ENCODE peak calls at places on chromosomes 5 and 9, in six cellular contexts. P is ascending aorta, C is fibroblast of pulmonary artery, H is AG09309, D is tibial artery, S is epithelial cell of esophagus. A is an unnamed sample.

GRCh38 chr5:111511174-111512025 is 935 bp downstream of the STARD4 start:
- DNase-seq in P (no peak), C (peak), H (no peak), D (no peak), S (peak), A (no peak)

GRCh38 chr5:114977979-114978573 is 191.6 kb downstream of the TRIM36 start:
- DNase-seq in P (no peak), C (no peak), H (no peak), D (no peak), S (no peak), A (no peak)

GRCh38 chr5:94082405-94082804 is 341.0 kb upstream of the POU5F2 start:
- DNase-seq in P (no peak), C (no peak), H (no peak), D (no peak), S (no peak), A (no peak)

GRCh38 chr5:168553377-168554130 is 24.4 kb downstream of the FBLL1 start:
- DNase-seq in P (no peak), C (no peak), H (no peak), D (no peak), S (no peak), A (no peak)

GRCh38 chr9:116421006-116421538 is 266.0 kb upstream of the TRIM32 start:
- DNase-seq in P (no peak), C (peak), H (peak), D (no peak), S (peak), A (peak)

GRCh38 chr9:107638922-107639321 is 149.4 kb upstream of the KLF4 start:
- DNase-seq in P (peak), C (peak), H (peak), D (peak), S (no peak), A (peak)

GRCh38 chr9:98117984-98118639 is 910 bp downstream of the TRIM14 start:
- DNase-seq in P (no peak), C (peak), H (no peak), D (no peak), S (peak), A (no peak)

GRCh38 chr9:137550958-137551655 is 572 bp upstream of the MRPL41 start:
- DNase-seq in P (no peak), C (peak), H (no peak), D (no peak), S (no peak), A (peak)

GRCh38 chr9:17222932-17223331 is 88.1 kb downstream of the CNTLN start:
- DNase-seq in P (no peak), C (no peak), H (no peak), D (no peak), S (peak), A (no peak)

GRCh38 chr5:169307648-169308047 is 6.7 kb upstream of the SLIT3 start:
- DNase-seq in P (no peak), C (peak), H (no peak), D (no peak), S (no peak), A (no peak)

GRCh38 chr5:2153350-2153749 is 270.6 kb upstream of the IRX4 start:
- DNase-seq in P (no peak), C (no peak), H (no peak), D (no peak), S (no peak), A (no peak)

GRCh38 chr9:110029422-110029814 is 178.5 kb downstream of the C9orf152 start:
- DNase-seq in P (no peak), C (peak), H (peak), D (peak), S (peak), A (peak)

GRCh38 chr5:135066781-135067430 is 32.9 kb upstream of the PITX1 start:
- DNase-seq in P (no peak), C (no peak), H (no peak), D (no peak), S (no peak), A (no peak)

GRCh38 chr9:134966270-134966669 is 48.6 kb upstream of the FCN1 start:
- DNase-seq in P (no peak), C (no peak), H (no peak), D (peak), S (no peak), A (no peak)

GRCh38 chr5:7763621-7764072 is 87.3 kb downstream of the CFAP90 start:
- DNase-seq in P (no peak), C (no peak), H (no peak), D (no peak), S (no peak), A (no peak)

GRCh38 chr9:127943746-127944145 is 6.1 kb upstream of the DPM2 start:
- DNase-seq in P (no peak), C (peak), H (no peak), D (peak), S (peak), A (no peak)

GRCh38 chr5:115098041-115098702 is 71.5 kb downstream of the TRIM36 start:
- DNase-seq in P (no peak), C (peak), H (peak), D (no peak), S (peak), A (peak)

GRCh38 chr9:127589955-127590370 is 22.1 kb upstream of the STXBP1 start:
- DNase-seq in P (no peak), C (peak), H (no peak), D (peak), S (peak), A (no peak)

GRCh38 chr5:173655196-173655797 is 38.8 kb upstream of the BOD1 start:
- DNase-seq in P (no peak), C (no peak), H (no peak), D (no peak), S (peak), A (no peak)

GRCh38 chr9:81564632-81565031 is 124.7 kb downstream of the TLE1 start:
- DNase-seq in P (no peak), C (no peak), H (no peak), D (no peak), S (no peak), A (no peak)

GRCh38 chr5:42982107-42982622 is 58.0 kb downstream of the ANXA2R start:
- DNase-seq in P (no peak), C (no peak), H (no peak), D (no peak), S (peak), A (no peak)

GRCh38 chr9:124225945-124226344 is 31.8 kb upstream of the NEK6 start:
- DNase-seq in P (no peak), C (no peak), H (no peak), D (no peak), S (no peak), A (no peak)

GRCh38 chr9:84775056-84775648 is 105.6 kb downstream of the NTRK2 start:
- DNase-seq in P (no peak), C (no peak), H (no peak), D (no peak), S (no peak), A (no peak)

GRCh38 chr9:116155700-116156045 is 2.1 kb downstream of the PAPPA start:
- DNase-seq in P (no peak), C (no peak), H (no peak), D (no peak), S (no peak), A (no peak)

GRCh38 chr5:74281191-74281590 is 359.3 kb downstream of the ENC1 start:
- DNase-seq in P (no peak), C (no peak), H (no peak), D (no peak), S (peak), A (no peak)

GRCh38 chr9:70465904-70466303 is 51.4 kb upstream of the KLF9 start:
- DNase-seq in P (no peak), C (no peak), H (no peak), D (no peak), S (no peak), A (no peak)

GRCh38 chr5:121378559-121379359 is 472.9 kb upstream of the FTMT start:
- DNase-seq in P (no peak), C (no peak), H (no peak), D (no peak), S (no peak), A (no peak)

GRCh38 chr5:163310992-163311391 is 126.4 kb upstream of the CCNG1 start:
- DNase-seq in P (no peak), C (no peak), H (no peak), D (no peak), S (no peak), A (no peak)

GRCh38 chr9:94656190-94656589 is 16.9 kb upstream of the FBP1 start:
- DNase-seq in P (no peak), C (peak), H (no peak), D (no peak), S (no peak), A (no peak)

GRCh38 chr5:163458778-163459405 is 1.0 kb downstream of the NUDCD2 start:
- DNase-seq in P (no peak), C (no peak), H (no peak), D (no peak), S (peak), A (no peak)

GRCh38 chr9:129979346-129979745 is 63.6 kb downstream of the FNBP1 start:
- DNase-seq in P (no peak), C (peak), H (no peak), D (no peak), S (no peak), A (no peak)

GRCh38 chr9:124452841-124453585 is 2.8 kb downstream of the ADGRD2 start:
- DNase-seq in P (no peak), C (no peak), H (no peak), D (peak), S (peak), A (no peak)

GRCh38 chr5:173454381-173454763 is 126.2 kb upstream of the STC2 start:
- DNase-seq in P (no peak), C (peak), H (no peak), D (no peak), S (peak), A (no peak)

GRCh38 chr9:134442087-134442470 is 115.8 kb downstream of the RXRA start:
- DNase-seq in P (no peak), C (peak), H (no peak), D (no peak), S (no peak), A (no peak)

GRCh38 chr9:12766357-12766756 is 8.5 kb upstream of the LURAP1L start:
- DNase-seq in P (no peak), C (no peak), H (no peak), D (no peak), S (peak), A (no peak)

GRCh38 chr9:12760758-12761157 is 14.1 kb upstream of the LURAP1L start:
- DNase-seq in P (no peak), C (no peak), H (no peak), D (no peak), S (peak), A (no peak)

GRCh38 chr9:12770261-12770660 is 4.6 kb upstream of the LURAP1L start:
- DNase-seq in P (no peak), C (no peak), H (no peak), D (no peak), S (no peak), A (no peak)

GRCh38 chr9:12764150-12764549 is 10.7 kb upstream of the LURAP1L start:
- DNase-seq in P (no peak), C (no peak), H (no peak), D (no peak), S (no peak), A (no peak)

GRCh38 chr9:12765399-12765798 is 9.4 kb upstream of the LURAP1L start:
- DNase-seq in P (no peak), C (no peak), H (no peak), D (no peak), S (peak), A (no peak)
- H3K4me3 ChIP-seq in P (no peak), C (no peak), H (no peak), D (no peak), S (no peak), A (no peak)

GRCh38 chr5:34001231-34001935 is 6.5 kb downstream of the AMACR start:
- DNase-seq in P (no peak), C (peak), H (no peak), D (no peak), S (peak), A (no peak)
- H3K4me3 ChIP-seq in P (no peak), C (no peak), H (no peak), D (no peak), S (no peak), A (no peak)

DNA sequence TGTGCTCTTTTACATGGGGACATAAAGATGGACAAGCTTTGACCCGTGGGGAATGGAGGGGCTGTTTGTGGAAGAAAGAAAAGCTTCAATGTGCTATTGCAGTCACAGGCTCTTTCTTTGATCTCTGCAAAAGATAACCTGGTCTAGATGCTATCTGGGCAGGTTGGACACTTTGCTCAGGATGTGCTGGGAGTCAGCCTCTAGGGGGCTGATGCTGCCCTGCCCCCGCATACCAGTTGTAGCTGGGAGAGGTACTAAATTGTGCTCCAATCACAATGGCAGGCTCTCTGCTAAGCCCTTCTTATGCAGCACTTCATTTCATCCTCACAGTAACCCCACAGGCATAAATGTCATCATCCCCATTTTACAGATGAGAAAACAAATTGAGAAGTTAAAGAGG is 67.2 kb downstream of the PSD2 start:
- DNase-seq in P (no peak), C (no peak), H (no peak), D (no peak), S (no peak), A (no peak)
- H3K4me3 ChIP-seq in P (no peak), C (no peak), H (no peak), D (no peak), S (no peak), A (no peak)

DNA sequence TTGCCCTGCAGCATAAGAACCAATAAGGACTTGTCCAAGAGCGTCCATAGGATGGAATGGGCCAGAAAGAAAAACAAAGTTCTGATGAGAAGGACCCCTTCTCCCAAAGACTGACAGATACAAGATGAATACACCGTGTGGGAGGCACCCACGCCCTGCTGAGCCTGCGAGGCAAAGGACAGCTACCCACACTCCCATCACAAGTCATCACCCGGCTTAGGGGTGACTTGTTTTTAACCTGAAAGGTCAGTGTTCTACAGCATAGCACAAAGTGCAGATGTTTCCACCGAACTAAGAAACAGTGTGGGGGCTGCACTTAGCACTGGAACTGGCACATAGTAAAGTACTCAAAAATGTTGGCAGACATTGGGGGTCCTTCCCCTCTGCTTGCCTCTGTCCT is 13.9 kb downstream of the TNIP1 start:
- DNase-seq in P (no peak), C (no peak), H (no peak), D (no peak), S (no peak), A (no peak)
- H3K4me3 ChIP-seq in P (no peak), C (no peak), H (no peak), D (no peak), S (no peak), A (no peak)